ENCODE peak calls at places on chromosomes 4 and X, in eight cellular contexts. A is H9, C is glutamatergic neuron, I is GM10248, Y is left lung, U is neural progenitor cell, N is hepatocyte, D is body of pancreas. L is an unnamed sample.

GRCh38 chr4:23516719-23517118 is 373.1 kb downstream of the PPARGC1A start:
- DNase-seq in C (no peak), Y (no peak), I (no peak), N (no peak), U (no peak), A (no peak), D (no peak), L (no peak)

GRCh38 chr4:7557447-7557846 is 122.7 kb upstream of the PSAPL1 start:
- DNase-seq in Y (no peak), D (no peak), N (peak; percentile 61), I (no peak), U (no peak), C (no peak), A (no peak), L (no peak)

GRCh38 chrX:150365953-150366911 is 3.1 kb downstream of the MAMLD1 start:
- DNase-seq in A (peak; percentile 46), C (peak; percentile 47), N (peak; percentile 70), D (peak; percentile 57), U (peak; percentile 75), Y (peak; percentile 53), I (no peak), L (peak; percentile 33)

GRCh38 chrX:10108288-10108687 is 48.5 kb upstream of the CLCN4 start:
- DNase-seq in N (no peak), A (no peak), I (no peak), Y (no peak), C (no peak), U (no peak), D (no peak), L (no peak)

GRCh38 chrX:51860679-51861078 is 32.7 kb upstream of the MAGED1 start:
- DNase-seq in I (peak; percentile 6), Y (no peak), A (peak; percentile 43), N (peak; percentile 41), C (no peak), D (peak; percentile 15), U (peak; percentile 52), L (peak; percentile 1)

GRCh38 chr4:25235401-25235800 is 1.6 kb downstream of the PI4K2B start:
- DNase-seq in D (no peak), C (no peak), U (no peak), I (no peak), A (no peak), N (no peak), Y (no peak), L (no peak)

GRCh38 chrX:7316887-7317286 is 168.9 kb upstream of the PUDP start:
- DNase-seq in Y (no peak), C (no peak), I (no peak), A (no peak), U (no peak), D (no peak), N (no peak), L (no peak)

GRCh38 chr4:117134386-117134785 is 49.0 kb upstream of the TRAM1L1 start:
- DNase-seq in D (peak; percentile 25), I (peak; percentile 7), N (peak; percentile 77), C (peak; percentile 39), A (peak; percentile 37), U (peak; percentile 84), Y (no peak), L (no peak)

GRCh38 chrX:100673397-100673953 is 29.5 kb downstream of the SRPX2 start:
- DNase-seq in C (no peak), A (no peak), Y (no peak), D (no peak), I (no peak), U (no peak), N (no peak), L (no peak)

GRCh38 chr4:70948665-70949284 is 44.7 kb upstream of the DCK start:
- DNase-seq in C (no peak), A (no peak), Y (no peak), I (peak; percentile 31), N (no peak), U (no peak), D (no peak), L (no peak)
- TF ChIP-seq CTCF in C (no peak), A (peak; percentile 17), Y (no peak), I (no peak), N (no peak), U (no peak), D (no peak), L (no peak)

GRCh38 chr4:122793811-122794210 is 32.8 kb upstream of the FGF2 start:
- DNase-seq in D (no peak), N (no peak), U (no peak), Y (no peak), C (no peak), A (no peak), I (no peak), L (no peak)

GRCh38 chr4:122798917-122799316 is 27.7 kb upstream of the FGF2 start:
- DNase-seq in C (no peak), D (no peak), Y (no peak), U (no peak), I (no peak), N (no peak), A (no peak), L (no peak)

GRCh38 chr4:122797405-122798094 is 29.1 kb upstream of the FGF2 start:
- DNase-seq in N (no peak), D (no peak), I (no peak), Y (no peak), C (no peak), A (no peak), U (no peak), L (no peak)

GRCh38 chr4:122796801-122797404 is 29.7 kb upstream of the FGF2 start:
- DNase-seq in I (no peak), Y (no peak), D (no peak), N (no peak), A (peak; percentile 86), U (no peak), C (no peak), L (no peak)

GRCh38 chr4:122798101-122798500 is 28.5 kb upstream of the FGF2 start:
- DNase-seq in U (peak; percentile 24), I (no peak), Y (no peak), C (no peak), D (peak; percentile 1), A (peak; percentile 74), N (peak; percentile 71), L (no peak)
- TF ChIP-seq CTCF in U (no peak), I (no peak), Y (no peak), C (no peak), D (no peak), A (no peak), N (no peak), L (no peak)

DNA sequence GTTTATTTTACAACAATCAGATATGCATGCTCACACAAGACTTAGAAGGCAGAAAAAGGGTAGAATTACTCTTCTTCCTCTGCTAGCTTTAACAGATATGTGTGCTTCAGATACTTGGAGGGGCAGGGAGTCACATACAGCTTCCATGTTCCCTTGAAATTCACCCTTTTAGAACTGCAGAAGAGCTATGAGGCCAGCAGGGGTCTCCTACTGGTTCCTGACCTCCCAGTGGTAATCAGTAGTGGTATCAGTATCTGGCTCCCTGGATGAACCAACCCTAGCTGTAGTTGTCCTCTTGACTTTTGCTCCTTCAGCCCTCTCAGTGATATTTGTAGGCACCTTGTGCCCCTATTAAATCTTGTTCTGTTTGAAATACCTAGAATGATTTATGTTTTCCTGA is 81.5 kb downstream of the RCHY1 start:
- DNase-seq in A (peak; percentile 61), N (peak; percentile 19), Y (no peak), C (no peak), I (peak; percentile 15), D (no peak), U (peak; percentile 31), L (no peak)
- TF ChIP-seq CTCF in A (peak; percentile 70), N (peak; percentile 29), Y (no peak), C (peak; percentile 12), I (no peak), D (no peak), U (peak; percentile 48), L (peak; percentile 43)

GRCh38 chrX:39960219-39960618 is 137.5 kb downstream of the BCOR start:
- DNase-seq in A (no peak), U (no peak), Y (no peak), D (no peak), N (no peak), I (no peak), C (no peak), L (no peak)
- TF ChIP-seq CTCF in A (no peak), U (no peak), Y (no peak), D (no peak), N (no peak), I (no peak), C (no peak), L (no peak)

L was measured in neural crest cell.